ENCODE peak calls at places on chromosomes 4 and X, in ten cellular contexts. H is epithelial cell of prostate; G is right atrium auricular region; S is WERI-Rb-1; Y is psoas muscle; P is transverse colon; K is fibroblast of lung; O is Karpas-422; L is keratinocyte; V is CD8-positive, alpha-beta T cell. I is an unnamed sample.

GRCh38 chrX:15686818-15687685 is 22.4 kb upstream of the CLTRN start:
- DNase-seq in P (peak; percentile 60), S (peak; percentile 54), V (peak; percentile 71), L (no peak), Y (no peak), O (peak; percentile 90), G (no peak), K (peak; percentile 41), H (no peak), I (no peak)

GRCh38 chr4:87090305-87090704 is 130.1 kb downstream of the KLHL8 start:
- DNase-seq in L (no peak), Y (no peak), G (no peak), P (no peak), H (no peak), K (no peak), O (no peak), V (no peak), S (no peak), I (no peak)

GRCh38 chr4:156888762-156889161 is 82.8 kb downstream of the PDGFC start:
- DNase-seq in G (no peak), S (no peak), Y (no peak), O (no peak), P (no peak), V (no peak), K (peak; percentile 92), H (peak; percentile 67), L (no peak), I (no peak)

GRCh38 chr4:143586080-143586479 is 72.6 kb downstream of the SMARCA5 start:
- DNase-seq in H (no peak), K (peak; percentile 30), G (no peak), V (no peak), L (no peak), Y (no peak), O (no peak), S (no peak), P (no peak), I (no peak)

GRCh38 chrX:130877892-130878321 is 25.1 kb downstream of the ENOX2 start:
- DNase-seq in K (no peak), Y (no peak), O (no peak), S (no peak), P (no peak), G (no peak), H (no peak), L (no peak), V (no peak), I (no peak)

GRCh38 chrX:12770440-12770839 is 20.8 kb upstream of the PRPS2 start:
- DNase-seq in S (no peak), P (no peak), H (no peak), G (no peak), V (no peak), Y (no peak), L (no peak), K (no peak), O (peak; percentile 70), I (no peak)

GRCh38 chr4:140240237-140240636 is 86.3 kb upstream of the MAML3 start:
- DNase-seq in K (no peak), L (no peak), Y (no peak), S (peak; percentile 82), H (no peak), G (no peak), O (no peak), V (no peak), P (no peak), I (no peak)

GRCh38 chr4:67030636-67031035 is 514.7 kb downstream of the CENPC start:
- DNase-seq in H (peak; percentile 26), L (no peak), K (peak; percentile 39), O (no peak), G (no peak), Y (no peak), S (no peak), V (no peak), P (no peak), I (no peak)

GRCh38 chr4:170080496-170080895 is 9.3 kb downstream of the AADAT start:
- DNase-seq in S (no peak), P (no peak), L (no peak), H (no peak), K (peak; percentile 2), G (no peak), V (no peak), Y (no peak), O (no peak), I (no peak)

GRCh38 chr4:72951147-72951546 is 118.4 kb downstream of the COX18 start:
- DNase-seq in K (peak; percentile 8), L (no peak), O (no peak), P (no peak), G (no peak), S (no peak), V (no peak), H (no peak), Y (no peak), I (no peak)

GRCh38 chr4:99591757-99592156 is 17.1 kb downstream of the MTTP start:
- DNase-seq in S (no peak), P (peak; percentile 12), V (no peak), H (peak; percentile 36), L (no peak), Y (no peak), K (no peak), O (no peak), G (no peak), I (no peak)

GRCh38 chr4:77905651-77906263 is 43.1 kb downstream of the MRPL1 start:
- DNase-seq in Y (no peak), O (no peak), P (no peak), H (no peak), G (no peak), S (no peak), V (no peak), K (no peak), L (no peak), I (no peak)

GRCh38 chr4:152039085-152039484 is 278.3 kb upstream of the GATB start:
- DNase-seq in L (no peak), S (no peak), G (no peak), V (no peak), Y (no peak), O (no peak), H (no peak), P (no peak), K (peak; percentile 89), I (no peak)
- H3K27ac ChIP-seq in L (no peak overlapping the region), S (no peak overlapping the region), G (peak overlapping the region; percentile 73), V (no peak overlapping the region), Y (peak overlapping the region; percentile 82), O (no peak overlapping the region), H (no peak overlapping the region), P (no peak overlapping the region), K (peak overlapping the region; percentile 64), I (no peak overlapping the region)

DNA sequence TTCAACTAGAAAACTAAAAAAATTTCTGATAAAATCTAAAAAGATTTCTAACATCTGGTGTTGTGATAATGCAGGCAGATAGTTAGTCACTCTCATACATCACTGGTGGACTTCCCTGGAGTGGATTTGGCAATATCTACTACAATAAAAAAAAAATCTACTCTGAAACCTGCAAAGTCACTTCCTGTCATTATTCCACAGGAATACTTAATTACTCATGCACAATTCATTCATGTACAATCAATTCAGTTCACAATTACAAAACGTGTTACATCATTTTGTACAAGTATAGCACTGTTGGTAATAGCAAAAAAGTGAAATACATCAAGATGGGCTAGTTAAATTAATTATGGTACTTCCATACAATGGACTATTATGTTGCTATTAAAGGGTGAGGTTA is 16.5 kb upstream of the RHOH start:
- DNase-seq in G (no peak), S (no peak), L (peak; percentile 70), P (no peak), Y (no peak), H (peak; percentile 84), K (peak; percentile 91), O (no peak), V (no peak), I (no peak)
- H3K27ac ChIP-seq in G (peak overlapping the region; percentile 16), S (no peak overlapping the region), L (peak overlapping the region; percentile 87), P (no peak overlapping the region), Y (peak overlapping the region; percentile 30), H (peak overlapping the region; percentile 98), K (peak overlapping the region; percentile 71), O (no peak overlapping the region), V (no peak overlapping the region), I (no peak overlapping the region)

GRCh38 chrX:101931494-101932248 is at the start of gene ZMAT1:
- DNase-seq in Y (peak; percentile 93), K (peak; percentile 64), S (peak; percentile 90), H (peak; percentile 10), L (peak; percentile 0), P (peak; percentile 92), G (peak; percentile 94), V (peak; percentile 93), O (peak; percentile 95), I (peak; percentile 88)

GRCh38 chrX:101925733-101926132 is 6.1 kb downstream of the ZMAT1 start:
- DNase-seq in G (no peak), P (no peak), V (no peak), H (no peak), O (no peak), Y (no peak), S (no peak), L (no peak), K (no peak), I (no peak)

GRCh38 chrX:101932249-101932570 is 383 bp upstream of the ZMAT1 start:
- DNase-seq in O (no peak), K (no peak), G (no peak), Y (no peak), P (no peak), S (no peak), V (no peak), L (no peak), H (no peak), I (no peak)

GRCh38 chrX:101931104-101931493 is 728 bp downstream of the ZMAT1 start:
- DNase-seq in G (no peak), L (no peak), K (no peak), O (peak; percentile 51), H (no peak), Y (no peak), P (no peak), V (no peak), S (no peak), I (no peak)
- H3K27ac ChIP-seq in G (peak overlapping the region; percentile 95), L (no peak overlapping the region), K (no peak overlapping the region), O (peak overlapping the region; percentile 40), H (no peak overlapping the region), Y (peak overlapping the region; percentile 88), P (peak overlapping the region; percentile 96), V (peak overlapping the region; percentile 59), S (peak overlapping the region; percentile 94), I (peak overlapping the region; percentile 76)

GRCh38 chr4:8394125-8394524 is 46.4 kb downstream of the ACOX3 start:
- DNase-seq in L (no peak), Y (peak; percentile 85), G (peak; percentile 90), S (peak; percentile 76), H (no peak), P (peak; percentile 49), K (peak; percentile 75), V (no peak), O (no peak), I (no peak)
- H3K27ac ChIP-seq in L (no peak overlapping the region), Y (peak overlapping the region; percentile 88), G (peak overlapping the region; percentile 76), S (peak overlapping the region; percentile 83), H (no peak overlapping the region), P (peak overlapping the region; percentile 81), K (peak overlapping the region; percentile 22), V (no peak overlapping the region), O (no peak overlapping the region), I (peak overlapping the region; percentile 95)

I was measured in substantia nigra.